ENCODE peak calls at places on chromosomes 3 and 15, in four cellular contexts. N is ascending aorta, G is tibial artery, V is Caco-2. L is an unnamed sample.

GRCh38 chr3:59212128-59212764 is 162.4 kb upstream of the CFAP20DC start:
- DNase-seq in N (no peak), G (no peak), V (peak; percentile 35), L (no peak)

GRCh38 chr15:65333863-65334262 is 29.4 kb downstream of the RNU5B-1 start:
- DNase-seq in N (no peak), G (no peak), V (no peak), L (no peak)

GRCh38 chr3:131047582-131047981 is 20.9 kb downstream of the NEK11 start:
- DNase-seq in N (no peak), G (no peak), V (peak; percentile 39), L (no peak)

GRCh38 chr3:42721690-42722089 is 19.1 kb upstream of the HHATL start:
- DNase-seq in N (no peak), G (peak; percentile 41), V (no peak), L (no peak)

GRCh38 chr3:17038141-17038540 is 153.4 kb downstream of the PLCL2 start:
- DNase-seq in N (no peak), G (no peak), V (no peak), L (no peak)

GRCh38 chr3:111667621-111668239 is 72.6 kb upstream of the ZBED2 start:
- DNase-seq in N (peak; percentile 29), G (peak; percentile 66), V (no peak), L (peak; percentile 21)

GRCh38 chr3:52535411-52536111 is 844 bp upstream of the UQCC5 start:
- DNase-seq in N (no peak), G (no peak), V (no peak), L (no peak)

GRCh38 chr3:121948641-121949040 is 54.4 kb downstream of the SLC15A2 start:
- DNase-seq in N (no peak), G (no peak), V (no peak), L (no peak)

GRCh38 chr3:10249833-10250232 is 1.6 kb downstream of the TATDN2 start:
- DNase-seq in N (no peak), G (no peak), V (no peak), L (no peak)

GRCh38 chr15:39058371-39059131 is 493.9 kb upstream of the RASGRP1 start:
- DNase-seq in N (no peak), G (no peak), V (no peak), L (no peak)

GRCh38 chr3:30613135-30613825 is 6.9 kb downstream of the TGFBR2 start:
- DNase-seq in N (no peak), G (no peak), V (no peak), L (no peak)

GRCh38 chr15:43939070-43939469 is 112.3 kb downstream of the WDR76 start:
- DNase-seq in N (no peak), G (no peak), V (peak; percentile 44), L (no peak)

GRCh38 chr15:42133892-42134502 is 22.4 kb downstream of the PLA2G4F start:
- DNase-seq in N (no peak), G (no peak), V (peak; percentile 72), L (no peak)

GRCh38 chr3:148902173-148902791 is 37.2 kb downstream of the CPA3 start:
- DNase-seq in N (no peak), G (no peak), V (no peak), L (no peak)

GRCh38 chr3:156461889-156462288 is 93.0 kb downstream of the SSR3 start:
- DNase-seq in N (no peak), G (no peak), V (no peak), L (no peak)

GRCh38 chr3:133468251-133468721 is 68.4 kb downstream of the BFSP2 start:
- DNase-seq in N (no peak), G (no peak), V (no peak), L (no peak)

GRCh38 chr3:194176274-194176991 is 40.5 kb downstream of the HES1 start:
- DNase-seq in N (no peak), G (no peak), V (no peak), L (no peak)

GRCh38 chr15:65101418-65101890 is 13.5 kb downstream of the UBAP1L start:
- DNase-seq in N (no peak), G (peak; percentile 76), V (peak; percentile 81), L (no peak)

GRCh38 chr15:43794269-43795037 is 2.3 kb downstream of the SERF2 start:
- DNase-seq in N (no peak), G (no peak), V (no peak), L (no peak)

GRCh38 chr3:37892917-37893595 is 31.4 kb downstream of the CTDSPL start:
- DNase-seq in N (no peak), G (peak; percentile 52), V (peak; percentile 11), L (no peak)
- H3K4me1 ChIP-seq in N (no peaks in the 10 kb centered on the region), G (peaks cover 11% of the 10 kb centered on the region), V (peaks cover 15% of the 10 kb centered on the region), L (peaks cover 17% of the 10 kb centered on the region)

GRCh38 chr3:28343144-28343543 is 5.4 kb upstream of the ZCWPW2 start:
- DNase-seq in N (no peak), G (no peak), V (no peak), L (no peak)
- H3K4me3 ChIP-seq in N (no peak overlapping the region), G (no peak overlapping the region), V (no peak overlapping the region), L (no peak overlapping the region)

GRCh38 chr15:73781038-73781925 is 28.1 kb upstream of the INSYN1 start:
- DNase-seq in N (no peak), G (no peak), V (peak; percentile 13), L (no peak)
- TF ChIP-seq CTCF in N (peak; percentile 12), G (no peak), V (no peak), L (peak; percentile 61)

GRCh38 chr3:11431319-11431718 is 159.1 kb downstream of the ATG7 start:
- DNase-seq in N (no peak), G (no peak), V (no peak), L (no peak)
- H3K4me1 ChIP-seq in N (no peaks in the 10 kb centered on the region), G (peaks cover 9% of the 10 kb centered on the region), V (no peaks in the 10 kb centered on the region), L (no peaks in the 10 kb centered on the region)